ENCODE peak calls at places on chromosomes 6 and 20, in ten cellular contexts. O, S, M, A, L, C, D, U, W and G are unnamed samples.

GRCh38 chr6:142763205-142763604 is 181.8 kb downstream of the HIVEP2 start:
- DNase-seq in O (no peak), W (peak), L (peak), D (no peak), C (no peak), U (peak), A (peak), S (no peak), M (no peak), G (no peak)

GRCh38 chr6:55557176-55557575 is 21.8 kb downstream of the HMGCLL1 start:
- DNase-seq in M (no peak), W (no peak), U (no peak), L (no peak), A (no peak), O (no peak), C (no peak), D (no peak), S (no peak), G (no peak)

GRCh38 chr20:35621560-35621946 is 5.9 kb downstream of the SPAG4 start:
- DNase-seq in L (no peak), C (no peak), W (no peak), M (no peak), O (no peak), U (no peak), D (no peak), S (no peak), A (no peak), G (no peak)

GRCh38 chr20:5008743-5009142 is 7.4 kb upstream of the SLC23A2 start:
- DNase-seq in A (no peak), S (no peak), D (peak), W (peak), L (no peak), O (no peak), M (no peak), U (peak), C (no peak), G (peak)

GRCh38 chr20:3040086-3040485 is 3.3 kb upstream of the GNRH2 start:
- DNase-seq in L (no peak), W (no peak), U (no peak), S (no peak), D (no peak), O (no peak), A (no peak), M (no peak), C (no peak), G (no peak)

GRCh38 chr6:24323632-24324337 is 34.1 kb downstream of the DCDC2 start:
- DNase-seq in L (peak), W (peak), S (no peak), U (peak), D (peak), M (no peak), C (no peak), O (no peak), A (no peak), G (no peak)

GRCh38 chr6:81861281-81861680 is 108.8 kb upstream of the TENT5A start:
- DNase-seq in D (no peak), O (no peak), C (no peak), A (no peak), S (no peak), W (no peak), L (no peak), U (no peak), M (no peak), G (no peak)

GRCh38 chr6:106444777-106445507 is 84.4 kb downstream of the CRYBG1 start:
- DNase-seq in O (no peak), U (no peak), W (peak), A (peak), M (peak), D (peak), L (peak), C (peak), S (no peak), G (no peak)

GRCh38 chr6:18263561-18264337 is 581 bp downstream of the DEK start:
- DNase-seq in C (no peak), A (no peak), S (peak), O (no peak), D (peak), U (no peak), W (peak), L (peak), M (no peak), G (peak)

GRCh38 chr20:58033026-58033536 is 195.4 kb downstream of the ANKRD60 start:
- DNase-seq in C (no peak), U (no peak), S (no peak), M (no peak), O (no peak), A (no peak), L (no peak), D (no peak), W (no peak), G (no peak)

GRCh38 chr6:156698239-156699016 is 78.8 kb upstream of the ARID1B start:
- DNase-seq in S (no peak), U (no peak), L (no peak), M (no peak), A (no peak), O (no peak), D (no peak), C (no peak), W (no peak), G (no peak)

GRCh38 chr20:48635361-48635760 is 192.4 kb downstream of the PREX1 start:
- DNase-seq in C (no peak), M (no peak), W (no peak), S (no peak), A (no peak), L (no peak), O (no peak), D (no peak), U (no peak), G (no peak)

GRCh38 chr6:109477725-109478124 is 5.3 kb downstream of the ZBTB24 start:
- DNase-seq in L (no peak), A (no peak), C (no peak), S (no peak), W (no peak), U (no peak), O (no peak), M (no peak), D (no peak), G (no peak)

GRCh38 chr20:49893242-49894072 is 21.9 kb downstream of the SPATA2 start:
- DNase-seq in L (no peak), M (no peak), C (no peak), D (peak), W (no peak), O (no peak), A (no peak), U (no peak), S (no peak), G (peak)

GRCh38 chr6:53201270-53201669 is 52.6 kb upstream of the GCM1 start:
- DNase-seq in M (no peak), C (no peak), U (no peak), S (no peak), L (no peak), A (no peak), O (no peak), D (no peak), W (no peak), G (no peak)